ENCODE peak calls at places on chromosomes 11 and 22, in seven cellular contexts. K, D, I, E, L, N and G are unnamed samples.
A peak's percentile ranks its signal among the peaks of the same experiment; 100 is the strongest.

GRCh38 chr11:17117262-17117661 is 39.8 kb upstream of the RPS13 start:
- DNase-seq in I (no peak), K (no peak), N (no peak), L (no peak), E (no peak), D (no peak), G (no peak)

GRCh38 chr11:102187416-102188125 is 77.3 kb downstream of the YAP1 start:
- DNase-seq in I (no peak), E (no peak), N (no peak), K (no peak), L (peak; percentile 35), D (no peak), G (no peak)

GRCh38 chr11:61349189-61349751 is 12.4 kb downstream of the CYB561A3 start:
- DNase-seq in K (no peak), N (no peak), E (no peak), D (no peak), I (no peak), L (no peak), G (no peak)

GRCh38 chr11:130216591-130217132 is 57.1 kb downstream of the ST14 start:
- DNase-seq in L (no peak), N (no peak), D (no peak), K (peak; percentile 37), E (no peak), I (no peak), G (peak; percentile 57)

GRCh38 chr11:19508166-19508565 is 204.5 kb upstream of the NAV2 start:
- DNase-seq in L (peak; percentile 3), K (no peak), N (no peak), E (no peak), I (no peak), D (no peak), G (no peak)

GRCh38 chr11:72326151-72326842 is 82.3 kb upstream of the PHOX2A start:
- DNase-seq in E (no peak), N (no peak), I (no peak), D (peak; percentile 67), K (no peak), L (peak; percentile 73), G (no peak)

GRCh38 chr11:57493507-57494503 is 21.7 kb downstream of the SLC43A1 start:
- DNase-seq in N (no peak), I (no peak), D (no peak), L (peak; percentile 17), E (peak; percentile 62), K (peak; percentile 81), G (no peak)

GRCh38 chr22:30315962-30316576 is 10.7 kb downstream of the TBC1D10A start:
- DNase-seq in D (no peak), N (no peak), I (no peak), E (no peak), K (no peak), L (peak; percentile 9), G (no peak)

GRCh38 chr22:20524004-20524481 is 16.6 kb downstream of the MED15 start:
- DNase-seq in E (no peak), N (peak; percentile 34), L (peak; percentile 65), D (no peak), K (no peak), I (no peak), G (no peak)

GRCh38 chr22:48483764-48484528 is 1343.7 kb downstream of the BRD1 start:
- DNase-seq in N (no peak), K (peak; percentile 10), D (no peak), L (no peak), I (no peak), E (no peak), G (peak; percentile 57)

GRCh38 chr22:22024440-22024839 is 41.9 kb upstream of the TOP3B start:
- DNase-seq in L (no peak), D (no peak), N (no peak), I (no peak), E (no peak), K (no peak), G (no peak)

GRCh38 chr11:34631297-34631696 is 10.4 kb downstream of the EHF start:
- DNase-seq in L (no peak), E (no peak), I (no peak), D (no peak), N (no peak), K (no peak), G (no peak)

GRCh38 chr11:19258651-19259230 is 18.0 kb upstream of the E2F8 start:
- DNase-seq in L (no peak), I (no peak), N (no peak), K (no peak), D (no peak), E (no peak), G (no peak)

GRCh38 chr11:26199341-26199740 is 132.6 kb upstream of the ANO3 start:
- DNase-seq in I (no peak), L (peak; percentile 66), K (no peak), E (no peak), N (no peak), D (no peak), G (no peak)

GRCh38 chr11:73784080-73784634 is 3.5 kb upstream of the MRPL48 start:
- DNase-seq in L (peak; percentile 38), K (no peak), E (no peak), D (no peak), I (no peak), N (no peak), G (no peak)

GRCh38 chr22:33194529-33194928 is 136.3 kb upstream of the SYN3 start:
- DNase-seq in D (no peak), E (no peak), N (no peak), I (no peak), L (no peak), K (no peak), G (no peak)

GRCh38 chr11:116808262-116809175 is 14.6 kb downstream of the APOA4 start:
- DNase-seq in I (no peak), L (peak; percentile 32), N (no peak), E (no peak), K (peak; percentile 85), D (peak; percentile 54), G (no peak)

GRCh38 chr11:70573701-70574151 is 175.4 kb downstream of the CTTN start:
- DNase-seq in I (no peak), L (no peak), K (peak; percentile 39), D (no peak), E (peak; percentile 10), N (no peak), G (no peak)

GRCh38 chr11:11988862-11989261 is 19.6 kb downstream of the DKK3 start:
- DNase-seq in N (no peak), L (no peak), I (no peak), E (no peak), D (no peak), K (no peak), G (peak; percentile 16)

GRCh38 chr11:11985016-11985715 is 23.3 kb downstream of the DKK3 start:
- DNase-seq in I (no peak), K (no peak), D (peak; percentile 86), N (no peak), L (peak; percentile 84), E (no peak), G (no peak)

GRCh38 chr11:11988099-11988651 is 20.3 kb downstream of the DKK3 start:
- DNase-seq in I (no peak), N (no peak), D (peak; percentile 86), L (peak; percentile 87), E (no peak), K (no peak), G (no peak)

GRCh38 chr11:11985954-11986949 is 22.2 kb downstream of the DKK3 start:
- DNase-seq in N (no peak), D (no peak), L (no peak), E (no peak), K (no peak), I (no peak), G (no peak)

DNA sequence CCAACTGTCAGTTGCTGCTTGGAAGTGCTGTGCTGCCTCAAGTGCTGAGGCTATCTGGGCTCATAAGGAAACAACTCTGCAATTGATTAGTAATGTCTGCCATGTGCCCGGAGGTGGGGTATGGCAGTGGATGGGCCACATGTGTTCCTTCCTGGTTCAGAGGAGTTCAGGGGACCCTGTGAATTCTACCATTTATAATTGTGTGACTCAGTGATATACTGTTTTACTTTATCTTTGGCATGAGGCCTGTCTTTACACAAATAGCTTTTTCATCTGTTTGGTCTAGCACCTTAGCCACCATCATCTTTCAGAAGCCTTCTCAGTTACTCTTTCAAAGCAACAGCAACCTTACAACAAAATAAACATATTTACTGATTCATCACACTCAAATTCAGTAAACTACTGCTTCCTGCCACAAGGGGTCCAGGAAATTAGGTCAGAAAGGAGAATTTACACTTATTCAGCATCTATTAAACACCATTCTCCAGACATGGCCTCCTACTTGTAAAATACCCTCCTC is 20.9 kb downstream of the DKK3 start:
- DNase-seq in K (no peak), L (peak; percentile 78), D (peak; percentile 48), N (no peak), I (peak; percentile 56), E (no peak), G (no peak)
- TF ChIP-seq CTCF in K (no peak), L (peak; percentile 52), D (peak; percentile 85), N (peak; percentile 18), I (peak; percentile 35), E (peak; percentile 68), G (peak; percentile 69)

GRCh38 chr22:17190702-17191101 is 28.5 kb downstream of the ADA2 start:
- DNase-seq in N (no peak), K (no peak), L (no peak), I (no peak), E (no peak), D (no peak), G (no peak)
- TF ChIP-seq CTCF in N (no peak), K (no peak), L (no peak), I (no peak), E (no peak), D (no peak), G (no peak)

GRCh38 chr11:114562166-114562916 is 2.7 kb upstream of the NXPE1 start:
- DNase-seq in K (no peak), L (peak; percentile 59), N (no peak), D (peak; percentile 0), I (no peak), E (no peak), G (no peak)
- TF ChIP-seq CTCF in K (no peak), L (no peak), N (no peak), D (no peak), I (no peak), E (no peak), G (no peak)

GRCh38 chr11:92391866-92392265 is 167.2 kb downstream of the FAT3 start:
- DNase-seq in I (no peak), L (no peak), E (no peak), K (no peak), D (no peak), N (no peak), G (no peak)

GRCh38 chr11:92386577-92386976 is 162.0 kb downstream of the FAT3 start:
- DNase-seq in N (no peak), D (no peak), E (no peak), L (no peak), K (no peak), I (no peak), G (no peak)

GRCh38 chr11:92387882-92388281 is 163.3 kb downstream of the FAT3 start:
- DNase-seq in E (no peak), L (no peak), I (no peak), N (no peak), K (no peak), D (no peak), G (no peak)

GRCh38 chr11:92390783-92391182 is 166.2 kb downstream of the FAT3 start:
- DNase-seq in I (no peak), N (no peak), E (no peak), L (no peak), K (no peak), D (no peak), G (no peak)

DNA sequence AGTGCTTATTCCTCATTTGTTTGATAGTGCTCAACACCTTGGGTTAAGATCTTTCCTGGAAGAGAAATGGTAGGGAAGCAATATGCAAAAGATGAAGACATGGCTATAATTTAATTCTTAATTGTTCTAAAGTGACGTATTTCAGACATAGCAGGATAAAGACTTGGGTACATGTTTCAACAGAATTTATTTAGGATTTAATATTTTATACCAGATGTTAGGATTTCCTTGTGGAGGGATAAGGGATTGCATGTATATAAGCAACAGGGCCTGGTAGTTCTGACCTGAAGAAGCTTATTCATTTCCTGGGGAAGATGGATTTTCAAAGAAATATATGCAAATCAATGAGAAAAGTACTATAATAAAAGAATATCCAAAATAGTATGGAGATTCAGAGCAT is 163.8 kb downstream of the FAT3 start:
- DNase-seq in D (no peak), I (no peak), E (no peak), K (no peak), N (no peak), L (no peak), G (no peak)
- TF ChIP-seq CTCF in D (peak; percentile 58), I (peak; percentile 9), E (peak; percentile 71), K (no peak), N (no peak), L (no peak), G (peak; percentile 68)